ENCODE peak calls at places on chromosomes 16 and 17, in five cellular contexts. One of them, this sample, is unnamed.

GRCh38 chr16:73066927-73067670 is 19.2 kb upstream of the ZFHX3 start:
- DNase-seq in DND-41: no peak
- DNase-seq in ascending aorta: no peak
- DNase-seq in sigmoid colon: peak; percentile 70
- DNase-seq in astrocyte of the spinal cord: peak; percentile 74
- DNase-seq in this sample: peak; percentile 60

GRCh38 chr17:80110927-80111701 is 9.7 kb downstream of the GAA start:
- DNase-seq in DND-41: no peak
- DNase-seq in ascending aorta: no peak
- DNase-seq in sigmoid colon: no peak
- DNase-seq in astrocyte of the spinal cord: no peak
- DNase-seq in this sample: no peak

GRCh38 chr17:46063239-46063638 is 64.2 kb downstream of the STH start:
- DNase-seq in DND-41: no peak
- DNase-seq in ascending aorta: no peak
- DNase-seq in sigmoid colon: no peak
- DNase-seq in astrocyte of the spinal cord: peak; percentile 74
- DNase-seq in this sample: peak; percentile 94

GRCh38 chr17:55334881-55335523 is 70.2 kb downstream of the HLF start:
- DNase-seq in DND-41: no peak
- DNase-seq in ascending aorta: no peak
- DNase-seq in sigmoid colon: no peak
- DNase-seq in astrocyte of the spinal cord: no peak
- DNase-seq in this sample: no peak

GRCh38 chr16:82187829-82188228 is 17.8 kb upstream of the MPHOSPH6 start:
- DNase-seq in DND-41: no peak
- DNase-seq in ascending aorta: no peak
- DNase-seq in sigmoid colon: no peak
- DNase-seq in astrocyte of the spinal cord: no peak
- DNase-seq in this sample: no peak

GRCh38 chr17:76262732-76263344 is 2.3 kb upstream of the UBALD2 start:
- DNase-seq in DND-41: no peak
- DNase-seq in ascending aorta: no peak
- DNase-seq in sigmoid colon: no peak
- DNase-seq in astrocyte of the spinal cord: no peak
- DNase-seq in this sample: no peak

GRCh38 chr16:8798174-8798527 is 512 bp downstream of the PMM2 start:
- DNase-seq in DND-41: no peak
- DNase-seq in ascending aorta: no peak
- DNase-seq in sigmoid colon: no peak
- DNase-seq in astrocyte of the spinal cord: peak; percentile 3
- DNase-seq in this sample: peak; percentile 34

GRCh38 chr17:44794699-44795413 is 35.2 kb downstream of the GJC1 start:
- DNase-seq in DND-41: no peak
- DNase-seq in ascending aorta: no peak
- DNase-seq in sigmoid colon: peak; percentile 61
- DNase-seq in astrocyte of the spinal cord: peak; percentile 86
- DNase-seq in this sample: peak; percentile 78

GRCh38 chr16:27346818-27347217 is 33.0 kb downstream of the IL4R start:
- DNase-seq in DND-41: no peak
- DNase-seq in ascending aorta: no peak
- DNase-seq in sigmoid colon: no peak
- DNase-seq in astrocyte of the spinal cord: no peak
- DNase-seq in this sample: no peak

GRCh38 chr16:25135239-25135878 is 23.8 kb downstream of the LCMT1 start:
- DNase-seq in DND-41: no peak
- DNase-seq in ascending aorta: no peak
- DNase-seq in sigmoid colon: no peak
- DNase-seq in astrocyte of the spinal cord: peak; percentile 57
- DNase-seq in this sample: peak; percentile 71

GRCh38 chr17:78951967-78952551 is 26.9 kb upstream of the TIMP2 start:
- DNase-seq in DND-41: no peak
- DNase-seq in ascending aorta: no peak
- DNase-seq in sigmoid colon: peak; percentile 69
- DNase-seq in astrocyte of the spinal cord: no peak
- DNase-seq in this sample: peak; percentile 65

GRCh38 chr17:64103751-64104364 is 26.1 kb downstream of the ERN1 start:
- DNase-seq in DND-41: peak; percentile 43
- DNase-seq in ascending aorta: no peak
- DNase-seq in sigmoid colon: no peak
- DNase-seq in astrocyte of the spinal cord: no peak
- DNase-seq in this sample: peak; percentile 20

GRCh38 chr17:57991537-57991936 is 3.5 kb upstream of the VEZF1 start:
- DNase-seq in DND-41: no peak
- DNase-seq in ascending aorta: no peak
- DNase-seq in sigmoid colon: no peak
- DNase-seq in astrocyte of the spinal cord: no peak
- DNase-seq in this sample: no peak

GRCh38 chr17:14427914-14428639 is 127.2 kb downstream of the HS3ST3B1 start:
- DNase-seq in DND-41: peak; percentile 89
- DNase-seq in ascending aorta: no peak
- DNase-seq in sigmoid colon: no peak
- DNase-seq in astrocyte of the spinal cord: no peak
- DNase-seq in this sample: no peak

GRCh38 chr17:280216-280615 is 72.4 kb downstream of the RPH3AL start:
- DNase-seq in DND-41: no peak
- DNase-seq in ascending aorta: no peak
- DNase-seq in sigmoid colon: no peak
- DNase-seq in astrocyte of the spinal cord: no peak
- DNase-seq in this sample: no peak

GRCh38 chr16:27275394-27275793 is 6.8 kb upstream of the NSMCE1 start:
- DNase-seq in DND-41: no peak
- DNase-seq in ascending aorta: no peak
- DNase-seq in sigmoid colon: no peak
- DNase-seq in astrocyte of the spinal cord: no peak
- DNase-seq in this sample: no peak

GRCh38 chr16:76071690-76072089 is 205.5 kb upstream of the CNTNAP4 start:
- DNase-seq in DND-41: no peak
- DNase-seq in ascending aorta: no peak
- DNase-seq in sigmoid colon: no peak
- DNase-seq in astrocyte of the spinal cord: no peak
- DNase-seq in this sample: no peak

GRCh38 chr17:61403846-61404701 is 4.4 kb downstream of the TBX2 start:
- DNase-seq in DND-41: no peak
- DNase-seq in ascending aorta: no peak
- DNase-seq in sigmoid colon: peak; percentile 64
- DNase-seq in astrocyte of the spinal cord: no peak
- DNase-seq in this sample: no peak

GRCh38 chr17:47733047-47733413 is at the start of gene TBX21:
- DNase-seq in DND-41: peak; percentile 86
- DNase-seq in ascending aorta: peak; percentile 25
- DNase-seq in sigmoid colon: peak; percentile 72
- DNase-seq in astrocyte of the spinal cord: no peak
- DNase-seq in this sample: peak; percentile 14
- TF ChIP-seq CTCF in DND-41: peak; percentile 31
- TF ChIP-seq CTCF in ascending aorta: peak; percentile 31
- TF ChIP-seq CTCF in sigmoid colon: no peak
- TF ChIP-seq CTCF in astrocyte of the spinal cord: peak; percentile 24
- TF ChIP-seq CTCF in this sample: peak; percentile 29

GRCh38 chr17:82297804-82298537 is 19.4 kb downstream of the CD7 start:
- DNase-seq in DND-41: peak; percentile 94
- DNase-seq in ascending aorta: peak; percentile 91
- DNase-seq in sigmoid colon: peak; percentile 96
- DNase-seq in astrocyte of the spinal cord: peak; percentile 94
- DNase-seq in this sample: peak; percentile 94
- H3K4me3 ChIP-seq in DND-41: peak overlapping the region; percentile 16
- H3K4me3 ChIP-seq in ascending aorta: peak overlapping the region; percentile 54
- H3K4me3 ChIP-seq in sigmoid colon: peak overlapping the region; percentile 52
- H3K4me3 ChIP-seq in astrocyte of the spinal cord: peak overlapping the region; percentile 46
- H3K4me3 ChIP-seq in this sample: peak overlapping the region; percentile 56

GRCh38 chr17:48606892-48607241 is 2.1 kb upstream of the HOXB6 start:
- DNase-seq in DND-41: no peak
- DNase-seq in ascending aorta: no peak
- DNase-seq in sigmoid colon: no peak
- DNase-seq in astrocyte of the spinal cord: no peak
- DNase-seq in this sample: no peak
- TF ChIP-seq CTCF in DND-41: no peak
- TF ChIP-seq CTCF in ascending aorta: no peak
- TF ChIP-seq CTCF in sigmoid colon: no peak
- TF ChIP-seq CTCF in astrocyte of the spinal cord: no peak
- TF ChIP-seq CTCF in this sample: no peak

GRCh38 chr17:6069611-6070279 is 434 bp upstream of the WSCD1 start:
- DNase-seq in DND-41: no peak
- DNase-seq in ascending aorta: no peak
- DNase-seq in sigmoid colon: no peak
- DNase-seq in astrocyte of the spinal cord: no peak
- DNase-seq in this sample: no peak

GRCh38 chr17:6070280-6070894 is at the start of gene WSCD1:
- DNase-seq in DND-41: no peak
- DNase-seq in ascending aorta: no peak
- DNase-seq in sigmoid colon: no peak
- DNase-seq in astrocyte of the spinal cord: no peak
- DNase-seq in this sample: no peak

GRCh38 chr17:6072157-6072556 is 2.0 kb downstream of the WSCD1 start:
- DNase-seq in DND-41: no peak
- DNase-seq in ascending aorta: no peak
- DNase-seq in sigmoid colon: no peak
- DNase-seq in astrocyte of the spinal cord: peak; percentile 7
- DNase-seq in this sample: no peak

GRCh38 chr17:6071528-6072065 is 1.4 kb downstream of the WSCD1 start:
- DNase-seq in DND-41: no peak
- DNase-seq in ascending aorta: no peak
- DNase-seq in sigmoid colon: no peak
- DNase-seq in astrocyte of the spinal cord: no peak
- DNase-seq in this sample: no peak

GRCh38 chr17:6070895-6071511 is 824 bp downstream of the WSCD1 start:
- DNase-seq in DND-41: no peak
- DNase-seq in ascending aorta: no peak
- DNase-seq in sigmoid colon: no peak
- DNase-seq in astrocyte of the spinal cord: peak; percentile 15
- DNase-seq in this sample: peak; percentile 21
- H3K4me3 ChIP-seq in DND-41: no peak overlapping the region
- H3K4me3 ChIP-seq in ascending aorta: peak overlapping the region; percentile 60
- H3K4me3 ChIP-seq in sigmoid colon: peak overlapping the region; percentile 75
- H3K4me3 ChIP-seq in astrocyte of the spinal cord: peak overlapping the region; percentile 43
- H3K4me3 ChIP-seq in this sample: peak overlapping the region; percentile 36

GRCh38 chr17:41329279-41329925 is 13.9 kb upstream of the KRTAP17-1 start:
- DNase-seq in DND-41: peak; percentile 30
- DNase-seq in ascending aorta: no peak
- DNase-seq in sigmoid colon: no peak
- DNase-seq in astrocyte of the spinal cord: peak; percentile 38
- DNase-seq in this sample: peak; percentile 63
- TF ChIP-seq CTCF in DND-41: peak; percentile 76
- TF ChIP-seq CTCF in ascending aorta: peak; percentile 50
- TF ChIP-seq CTCF in sigmoid colon: peak; percentile 34
- TF ChIP-seq CTCF in astrocyte of the spinal cord: peak; percentile 91
- TF ChIP-seq CTCF in this sample: peak; percentile 91

GRCh38 chr17:20273741-20274500 is 193.4 kb downstream of the LGALS9B start:
- DNase-seq in DND-41: no peak
- DNase-seq in ascending aorta: no peak
- DNase-seq in sigmoid colon: no peak
- DNase-seq in astrocyte of the spinal cord: no peak
- DNase-seq in this sample: no peak
- H3K4me3 ChIP-seq in DND-41: no peak overlapping the region
- H3K4me3 ChIP-seq in ascending aorta: no peak overlapping the region
- H3K4me3 ChIP-seq in sigmoid colon: no peak overlapping the region
- H3K4me3 ChIP-seq in astrocyte of the spinal cord: no peak overlapping the region
- H3K4me3 ChIP-seq in this sample: no peak overlapping the region

GRCh38 chr17:5797447-5797846 is 213.1 kb upstream of the NLRP1 start:
- DNase-seq in DND-41: no peak
- DNase-seq in ascending aorta: no peak
- DNase-seq in sigmoid colon: no peak
- DNase-seq in astrocyte of the spinal cord: no peak
- DNase-seq in this sample: no peak

GRCh38 chr17:5793157-5793556 is 208.8 kb upstream of the NLRP1 start:
- DNase-seq in DND-41: no peak
- DNase-seq in ascending aorta: no peak
- DNase-seq in sigmoid colon: no peak
- DNase-seq in astrocyte of the spinal cord: no peak
- DNase-seq in this sample: no peak

GRCh38 chr17:5798104-5798503 is 213.8 kb upstream of the NLRP1 start:
- DNase-seq in DND-41: no peak
- DNase-seq in ascending aorta: no peak
- DNase-seq in sigmoid colon: no peak
- DNase-seq in astrocyte of the spinal cord: no peak
- DNase-seq in this sample: no peak

GRCh38 chr17:5794881-5795486 is 210.7 kb upstream of the NLRP1 start:
- DNase-seq in DND-41: no peak
- DNase-seq in ascending aorta: no peak
- DNase-seq in sigmoid colon: no peak
- DNase-seq in astrocyte of the spinal cord: no peak
- DNase-seq in this sample: no peak

DNA sequence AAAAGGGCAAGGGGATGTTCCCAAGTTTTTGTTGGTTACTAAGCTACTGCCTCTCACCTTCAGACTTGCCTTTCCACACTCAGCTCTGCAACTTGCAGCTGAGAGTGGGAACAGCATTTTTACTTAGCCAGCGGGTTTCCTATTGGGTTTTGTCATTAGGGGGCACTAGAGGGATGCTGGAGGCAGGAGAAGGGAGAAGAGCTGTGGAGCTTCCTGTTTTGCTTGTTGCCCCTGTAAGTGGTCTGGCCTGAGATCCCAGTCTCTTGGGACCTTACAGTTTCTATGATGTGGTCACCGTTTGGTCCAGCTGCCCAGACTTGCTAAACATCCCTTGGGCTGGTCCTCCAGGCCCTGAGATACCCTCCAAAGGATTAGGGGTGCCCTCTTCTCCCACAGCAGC is 209.6 kb upstream of the NLRP1 start:
- DNase-seq in DND-41: no peak
- DNase-seq in ascending aorta: no peak
- DNase-seq in sigmoid colon: no peak
- DNase-seq in astrocyte of the spinal cord: peak; percentile 11
- DNase-seq in this sample: peak; percentile 54
- TF ChIP-seq CTCF in DND-41: peak; percentile 20
- TF ChIP-seq CTCF in ascending aorta: no peak
- TF ChIP-seq CTCF in sigmoid colon: no peak
- TF ChIP-seq CTCF in astrocyte of the spinal cord: peak; percentile 43
- TF ChIP-seq CTCF in this sample: peak; percentile 68

This sample was measured in choroid plexus epithelial cell.